ENCODE peak calls at places on chromosomes 1 and 21, in five cellular contexts. N, G, I, S and A are unnamed samples.

GRCh38 chr21:14758849-14759248 is 212.7 kb upstream of the SAMSN1 start:
- DNase-seq in G (no peak), I (no peak), S (no peak), N (no peak), A (no peak)

GRCh38 chr21:17612565-17613241 is at the start of gene BTG3:
- DNase-seq in G (peak), S (peak), I (peak), N (peak), A (peak)

GRCh38 chr21:26070121-26070520 is 100.4 kb downstream of the APP start:
- DNase-seq in G (no peak), S (no peak), N (no peak), I (no peak), A (no peak)

GRCh38 chr21:45021428-45022347 is 52.7 kb upstream of the ADARB1 start:
- DNase-seq in N (no peak), G (no peak), S (no peak), I (no peak), A (no peak)

GRCh38 chr1:11298390-11299224 is 25.6 kb downstream of the UBIAD1 start:
- DNase-seq in S (no peak), N (no peak), I (no peak), G (no peak), A (no peak)

GRCh38 chr1:60133848-60134247 is 60.3 kb upstream of the C1orf87 start:
- DNase-seq in N (peak), S (no peak), G (no peak), I (peak), A (peak)

GRCh38 chr1:213983589-213984386 is 4.0 kb upstream of the PROX1 start:
- DNase-seq in N (no peak), S (no peak), I (no peak), G (no peak), A (no peak)

GRCh38 chr1:25117233-25117823 is 115.0 kb downstream of the SYF2 start:
- DNase-seq in S (peak), G (no peak), I (no peak), N (no peak), A (no peak)

GRCh38 chr21:36178349-36178748 is 21.7 kb downstream of the DOP1B start:
- DNase-seq in N (no peak), S (no peak), I (no peak), G (no peak), A (no peak)

GRCh38 chr1:178727014-178727895 is 2.2 kb downstream of the RALGPS2 start:
- DNase-seq in I (no peak), G (no peak), S (peak), N (no peak), A (peak)
- H3K4me3 ChIP-seq in I (peak), G (no peak), S (no peak), N (no peak), A (no peak)

DNA sequence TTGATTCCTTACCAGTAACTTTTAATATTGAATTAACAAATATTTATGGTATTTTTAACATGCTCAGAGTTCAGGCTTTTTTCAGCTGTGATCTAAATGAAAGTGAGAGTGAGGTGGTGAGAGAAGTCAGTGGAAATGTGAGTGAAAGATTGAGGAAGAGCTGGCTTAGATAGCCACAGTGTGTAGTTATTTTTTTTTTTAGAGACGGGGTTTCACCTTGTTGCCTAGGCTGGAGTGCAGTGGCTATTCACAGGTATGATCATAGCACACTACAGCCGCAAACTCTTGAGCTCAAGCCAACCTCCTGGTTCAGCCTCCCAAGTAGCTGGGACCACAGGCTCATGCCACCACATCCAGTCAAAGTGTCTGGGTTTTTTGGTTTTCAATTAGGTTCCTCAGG is 10.9 kb downstream of the RNF11 start:
- DNase-seq in S (no peak), N (no peak), I (no peak), G (no peak), A (no peak)
- TF ChIP-seq CTCF in S (no peak), N (no peak), I (no peak), G (no peak), A (no peak)

GRCh38 chr21:37368536-37369279 is 2.1 kb downstream of the DYRK1A start:
- DNase-seq in I (peak), S (peak), G (no peak), N (no peak), A (peak)

GRCh38 chr21:37371041-37371397 is 4.4 kb downstream of the DYRK1A start:
- DNase-seq in N (no peak), I (no peak), G (no peak), S (no peak), A (no peak)

GRCh38 chr21:37367758-37368535 is 1.4 kb downstream of the DYRK1A start:
- DNase-seq in G (peak), N (no peak), S (peak), I (peak), A (peak)

GRCh38 chr21:37370152-37371040 is 3.8 kb downstream of the DYRK1A start:
- DNase-seq in S (peak), G (no peak), N (no peak), I (peak), A (peak)

GRCh38 chr21:37369307-37369854 is 2.8 kb downstream of the DYRK1A start:
- DNase-seq in I (no peak), N (no peak), S (no peak), G (no peak), A (no peak)
- H3K4me3 ChIP-seq in I (peak), N (no peak), S (peak), G (no peak), A (no peak)

GRCh38 chr1:113905435-113905861 is 322 bp downstream of the DCLRE1B start:
- DNase-seq in I (no peak), N (no peak), S (peak), G (no peak), A (no peak)
- TF ChIP-seq CTCF in I (no peak), N (no peak), S (no peak), G (no peak), A (no peak)

GRCh38 chr1:165988275-165988674 is 160.9 kb downstream of the UCK2 start:
- DNase-seq in G (no peak), I (no peak), S (no peak), N (no peak), A (no peak)

DNA sequence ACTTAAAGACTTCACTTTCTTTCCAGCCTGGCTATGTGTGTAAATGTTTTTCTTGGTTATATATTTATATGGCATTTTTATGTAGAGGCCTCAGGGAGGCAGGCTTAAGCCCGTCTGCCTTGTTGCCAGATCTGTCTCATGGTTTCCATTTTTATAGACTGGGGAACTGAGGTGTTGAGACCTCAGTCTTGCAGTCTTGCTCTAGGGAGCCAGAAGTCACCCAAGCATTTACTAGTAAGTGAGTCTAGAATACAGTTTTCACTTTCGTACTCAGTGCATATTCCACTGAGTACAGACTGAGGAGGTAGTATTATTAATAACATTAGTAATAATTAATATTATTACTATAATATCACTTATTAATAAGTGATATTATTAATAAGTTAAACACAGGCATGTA is 161.4 kb downstream of the UCK2 start:
- DNase-seq in N (no peak), S (no peak), G (no peak), I (no peak), A (no peak)
- H3K4me3 ChIP-seq in N (no peak), S (no peak), G (no peak), I (no peak), A (no peak)

GRCh38 chr1:54516249-54516920 is 31.6 kb upstream of the ACOT11 start:
- DNase-seq in S (peak), I (peak), N (no peak), G (no peak), A (no peak)

GRCh38 chr1:54517536-54517935 is 30.5 kb upstream of the ACOT11 start:
- DNase-seq in G (no peak), S (no peak), N (no peak), I (no peak), A (no peak)

GRCh38 chr1:54518489-54518888 is 29.5 kb upstream of the ACOT11 start:
- DNase-seq in N (no peak), S (no peak), I (no peak), G (no peak), A (no peak)

GRCh38 chr1:54519709-54520108 is 28.3 kb upstream of the ACOT11 start:
- DNase-seq in G (no peak), I (no peak), N (no peak), S (no peak), A (no peak)
- TF ChIP-seq CTCF in G (no peak), I (no peak), N (no peak), S (no peak), A (no peak)

DNA sequence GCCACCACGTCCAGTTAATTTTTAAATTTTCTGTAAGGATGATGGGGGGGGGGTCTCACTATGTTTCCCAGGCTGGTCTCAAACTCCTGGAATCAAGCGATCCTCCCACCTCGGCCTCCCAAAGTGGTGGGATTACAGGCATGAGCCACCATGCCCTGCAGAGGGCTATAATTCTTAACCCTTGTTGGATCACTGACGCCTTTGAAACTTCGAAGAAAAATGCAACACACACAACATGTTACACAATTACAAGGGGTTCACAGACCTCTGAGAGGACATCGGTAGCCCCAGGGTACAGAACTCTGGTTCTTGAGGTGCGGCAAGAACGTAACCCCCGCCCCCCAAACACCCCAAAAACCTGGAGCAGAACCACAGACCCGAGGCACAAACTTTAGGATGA is 8.4 kb upstream of the LUZP1 start:
- DNase-seq in S (no peak), N (no peak), G (no peak), I (no peak), A (no peak)
- H3K4me3 ChIP-seq in S (peak), N (peak), G (no peak), I (peak), A (peak)